ENCODE peak calls at places on chromosomes 2 and 18, in four cellular contexts. One of them, this sample, is unnamed.

GRCh38 chr2:11899264-11899818 is 152.9 kb downstream of the LPIN1 start:
- DNase-seq in K562: no peak
- DNase-seq in HL-60: no peak
- DNase-seq in GM12878: no peak
- DNase-seq in this sample: no peak

GRCh38 chr2:39688181-39688580 is 22.5 kb downstream of the TMEM178A start:
- DNase-seq in HL-60: no peak
- DNase-seq in K562: peak; percentile 25
- DNase-seq in GM12878: no peak
- DNase-seq in this sample: no peak

GRCh38 chr2:239496700-239497099 is 95.9 kb upstream of the HDAC4 start:
- DNase-seq in K562: peak; percentile 16
- DNase-seq in HL-60: no peak
- DNase-seq in GM12878: no peak
- DNase-seq in this sample: no peak

GRCh38 chr18:65091737-65092329 is 659.0 kb upstream of the CDH7 start:
- DNase-seq in K562: peak; percentile 0
- DNase-seq in HL-60: peak; percentile 27
- DNase-seq in GM12878: no peak
- DNase-seq in this sample: no peak

GRCh38 chr2:15700131-15700530 is 108.5 kb downstream of the DDX1 start:
- DNase-seq in HL-60: no peak
- DNase-seq in GM12878: no peak
- DNase-seq in K562: no peak
- DNase-seq in this sample: no peak

GRCh38 chr2:26942543-26943295 is 27.7 kb upstream of the MAPRE3 start:
- DNase-seq in HL-60: peak; percentile 62
- DNase-seq in GM12878: no peak
- DNase-seq in K562: peak; percentile 84
- DNase-seq in this sample: peak; percentile 74

GRCh38 chr2:584863-585823 is 92.1 kb downstream of the TMEM18 start:
- DNase-seq in K562: no peak
- DNase-seq in GM12878: no peak
- DNase-seq in HL-60: peak; percentile 18
- DNase-seq in this sample: peak; percentile 47

GRCh38 chr2:224449212-224450147 is 47.6 kb upstream of the FAM124B start:
- DNase-seq in K562: peak; percentile 14
- DNase-seq in HL-60: peak; percentile 11
- DNase-seq in GM12878: no peak
- DNase-seq in this sample: peak; percentile 13

GRCh38 chr18:79402977-79403722 is 7.4 kb downstream of the NFATC1 start:
- DNase-seq in K562: no peak
- DNase-seq in GM12878: no peak
- DNase-seq in HL-60: peak; percentile 68
- DNase-seq in this sample: no peak

GRCh38 chr2:20184067-20184938 is 40.6 kb downstream of the SDC1 start:
- DNase-seq in HL-60: peak; percentile 15
- DNase-seq in K562: no peak
- DNase-seq in GM12878: no peak
- DNase-seq in this sample: no peak
- TF ChIP-seq SPI1 in HL-60: no peak
- TF ChIP-seq SPI1 in K562: no peak
- TF ChIP-seq SPI1 in GM12878: no peak
- TF ChIP-seq SPI1 in this sample: no peak

GRCh38 chr2:22406625-22407024 is 978.4 kb upstream of the KLHL29 start:
- DNase-seq in K562: no peak
- DNase-seq in HL-60: no peak
- DNase-seq in GM12878: no peak
- DNase-seq in this sample: no peak

GRCh38 chr2:22397847-22398246 is 987.1 kb upstream of the KLHL29 start:
- DNase-seq in K562: no peak
- DNase-seq in HL-60: no peak
- DNase-seq in GM12878: no peak
- DNase-seq in this sample: no peak

GRCh38 chr2:22403748-22404147 is 981.2 kb upstream of the KLHL29 start:
- DNase-seq in HL-60: no peak
- DNase-seq in GM12878: no peak
- DNase-seq in K562: no peak
- DNase-seq in this sample: no peak
- TF ChIP-seq POLR2AphosphoS5 in HL-60: no peak
- TF ChIP-seq POLR2AphosphoS5 in GM12878: no peak
- TF ChIP-seq POLR2AphosphoS5 in K562: no peak
- TF ChIP-seq POLR2AphosphoS5 in this sample: no peak

DNA sequence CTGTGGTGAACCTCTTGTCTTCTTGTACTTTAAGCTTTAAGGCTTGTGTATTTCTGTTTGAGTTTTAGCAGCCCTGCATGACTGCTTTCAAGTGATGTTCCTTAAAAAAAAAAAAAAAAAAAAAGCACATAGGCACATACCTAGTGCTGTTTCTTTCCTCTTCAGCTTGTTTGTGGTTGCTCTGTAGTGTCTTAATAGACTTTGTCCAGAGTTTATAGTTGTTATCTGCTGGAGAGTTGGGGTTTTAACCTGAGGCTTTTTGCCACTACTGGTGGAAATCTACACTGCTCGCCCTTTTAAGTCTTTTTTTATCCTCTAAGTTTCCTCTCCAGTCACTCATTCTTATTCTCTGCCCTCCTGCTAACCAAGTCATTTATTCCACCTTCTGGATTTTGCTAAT is 34.5 kb downstream of the AGFG1 start:
- DNase-seq in K562: no peak
- DNase-seq in HL-60: no peak
- DNase-seq in GM12878: no peak
- DNase-seq in this sample: no peak
- TF ChIP-seq SPI1 in K562: no peak
- TF ChIP-seq SPI1 in HL-60: no peak
- TF ChIP-seq SPI1 in GM12878: no peak
- TF ChIP-seq SPI1 in this sample: no peak

DNA sequence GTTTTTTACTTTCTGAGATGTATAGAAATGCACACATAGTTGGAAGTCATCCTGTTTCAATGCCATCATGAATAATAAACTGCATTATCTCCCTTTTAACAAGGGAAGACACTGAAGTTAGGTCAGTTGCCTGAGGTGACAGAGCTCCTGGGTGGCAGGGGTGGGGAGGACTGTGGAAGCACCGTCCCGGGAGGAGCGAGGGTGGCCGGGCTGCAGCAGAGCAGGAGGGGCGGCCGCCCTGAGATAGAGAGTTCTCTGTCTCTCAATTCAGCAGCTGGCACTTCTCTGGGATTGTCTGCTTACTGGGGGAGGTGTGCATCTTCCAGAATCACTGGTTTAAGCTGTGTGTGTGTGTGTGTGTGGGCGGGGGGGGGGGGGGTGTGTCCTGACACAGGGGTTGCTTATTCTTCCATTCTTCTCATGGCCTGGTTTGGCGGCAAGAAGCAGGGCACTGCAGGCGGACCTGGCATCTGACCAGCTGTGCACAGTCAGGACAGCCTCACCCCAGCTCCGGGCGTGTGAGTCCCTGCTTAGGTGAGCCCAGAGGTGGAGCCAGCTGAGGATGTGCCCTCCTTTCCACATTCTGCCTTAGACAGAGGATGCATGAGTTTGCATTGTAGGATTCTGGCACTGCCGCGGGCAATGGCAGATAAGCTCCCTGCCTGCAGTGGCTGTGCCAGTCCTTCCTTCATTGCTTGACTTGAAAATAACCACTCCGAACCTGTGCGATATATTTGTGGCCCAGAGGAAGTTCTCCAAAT is 40.4 kb downstream of the VWA3B start:
- DNase-seq in GM12878: no peak
- DNase-seq in K562: no peak
- DNase-seq in HL-60: no peak
- DNase-seq in this sample: no peak
- TF ChIP-seq POLR2AphosphoS5 in GM12878: no peak
- TF ChIP-seq POLR2AphosphoS5 in K562: no peak
- TF ChIP-seq POLR2AphosphoS5 in HL-60: no peak
- TF ChIP-seq POLR2AphosphoS5 in this sample: no peak

DNA sequence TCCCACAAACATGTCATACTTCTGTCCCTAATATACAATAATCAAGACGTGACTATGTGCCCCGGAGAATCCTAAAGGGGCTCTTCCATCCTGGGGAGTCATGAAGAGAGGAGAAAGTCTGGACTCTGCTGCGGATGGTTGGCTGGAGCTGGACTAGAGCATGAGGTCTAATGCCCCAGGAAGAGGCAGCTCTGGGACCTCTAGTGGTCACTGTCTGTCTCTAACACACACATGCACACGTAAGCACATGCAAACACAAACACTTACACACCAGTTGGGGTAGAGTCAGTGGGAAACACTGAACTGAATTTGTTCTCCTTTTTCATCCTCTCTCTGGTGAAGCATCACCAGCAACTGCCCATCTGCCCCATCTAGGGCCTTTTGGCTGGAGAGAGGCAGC is 271.6 kb downstream of the TDRD15 start:
- DNase-seq in HL-60: no peak
- DNase-seq in GM12878: no peak
- DNase-seq in K562: peak; percentile 8
- DNase-seq in this sample: no peak
- TF ChIP-seq SPI1 in HL-60: no peak
- TF ChIP-seq SPI1 in GM12878: no peak
- TF ChIP-seq SPI1 in K562: no peak
- TF ChIP-seq SPI1 in this sample: no peak

DNA sequence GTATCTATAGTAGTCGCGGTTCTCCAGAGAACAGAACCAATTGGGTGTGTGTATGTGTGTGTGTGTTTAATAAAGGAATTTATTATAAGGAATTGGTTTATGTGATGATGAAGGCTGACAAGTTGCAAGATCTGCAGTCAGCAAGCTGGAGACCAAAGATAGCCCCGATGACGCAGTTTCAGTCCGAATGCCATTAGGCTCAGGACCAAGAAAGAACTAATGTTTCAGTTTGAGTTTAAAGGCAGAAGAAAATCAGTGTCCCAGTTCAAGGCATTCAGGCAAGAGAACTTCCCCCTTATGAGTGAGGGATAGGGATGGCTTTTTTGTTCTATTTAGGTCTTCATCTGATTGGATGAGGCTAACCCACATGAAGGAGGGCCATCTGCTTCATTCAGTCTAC is 221.6 kb downstream of the HNMT start:
- DNase-seq in HL-60: no peak
- DNase-seq in K562: no peak
- DNase-seq in GM12878: no peak
- DNase-seq in this sample: no peak
- TF ChIP-seq POLR2AphosphoS5 in HL-60: no peak
- TF ChIP-seq POLR2AphosphoS5 in K562: no peak
- TF ChIP-seq POLR2AphosphoS5 in GM12878: no peak
- TF ChIP-seq POLR2AphosphoS5 in this sample: no peak

GRCh38 chr18:23935804-23936203 is 78.8 kb upstream of the TTC39C start:
- DNase-seq in K562: no peak
- DNase-seq in HL-60: no peak
- DNase-seq in GM12878: no peak
- DNase-seq in this sample: no peak

GRCh38 chr18:23934863-23935262 is 79.7 kb upstream of the TTC39C start:
- DNase-seq in HL-60: no peak
- DNase-seq in K562: no peak
- DNase-seq in GM12878: no peak
- DNase-seq in this sample: no peak

GRCh38 chr18:23932385-23933067 is 82.0 kb upstream of the TTC39C start:
- DNase-seq in HL-60: no peak
- DNase-seq in GM12878: no peak
- DNase-seq in K562: no peak
- DNase-seq in this sample: no peak

GRCh38 chr18:23934252-23934651 is 80.3 kb upstream of the TTC39C start:
- DNase-seq in K562: no peak
- DNase-seq in HL-60: no peak
- DNase-seq in GM12878: no peak
- DNase-seq in this sample: no peak

DNA sequence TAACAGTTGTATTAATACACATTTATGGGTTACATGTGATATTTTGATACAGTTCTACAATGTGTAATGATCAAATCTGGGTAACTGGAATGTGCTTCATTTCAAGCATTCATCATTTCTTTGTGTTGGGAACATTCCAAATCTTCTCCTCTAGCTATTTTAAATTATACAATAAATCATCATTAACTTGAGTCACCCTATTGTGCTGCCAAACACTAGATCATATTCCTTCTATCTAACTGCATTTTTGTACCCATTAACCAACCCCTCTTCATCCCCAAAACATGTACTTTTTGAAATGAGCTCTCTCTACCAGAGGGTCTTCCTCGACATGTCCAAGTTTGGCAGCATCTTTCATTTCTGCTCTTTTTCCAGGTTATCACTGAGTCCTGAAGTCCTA is 81.1 kb upstream of the TTC39C start:
- DNase-seq in GM12878: no peak
- DNase-seq in K562: no peak
- DNase-seq in HL-60: no peak
- DNase-seq in this sample: no peak
- TF ChIP-seq SPI1 in GM12878: no peak
- TF ChIP-seq SPI1 in K562: no peak
- TF ChIP-seq SPI1 in HL-60: no peak
- TF ChIP-seq SPI1 in this sample: no peak

DNA sequence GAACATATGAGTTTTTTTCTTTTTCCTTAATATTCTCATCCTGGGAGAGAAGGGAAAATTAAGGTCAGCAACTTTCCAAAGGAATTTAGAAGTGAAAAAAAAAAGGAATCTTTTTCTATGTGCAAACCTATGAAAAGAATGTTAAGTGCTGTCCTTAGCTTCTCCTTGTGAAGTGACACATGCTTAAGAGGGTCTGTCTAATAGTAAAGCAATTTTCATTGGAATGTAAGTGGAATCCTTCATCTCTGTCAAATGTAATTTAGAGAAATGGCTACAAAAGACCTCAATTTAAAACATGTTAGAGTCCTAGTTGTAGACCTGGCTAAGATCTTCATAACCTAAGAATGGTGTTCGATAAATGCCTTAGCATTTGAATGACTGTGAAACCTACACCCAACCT is 117.4 kb upstream of the EPB41L3 start:
- DNase-seq in GM12878: no peak
- DNase-seq in K562: no peak
- DNase-seq in HL-60: no peak
- DNase-seq in this sample: no peak
- TF ChIP-seq POLR2AphosphoS5 in GM12878: no peak
- TF ChIP-seq POLR2AphosphoS5 in K562: no peak
- TF ChIP-seq POLR2AphosphoS5 in HL-60: no peak
- TF ChIP-seq POLR2AphosphoS5 in this sample: no peak

DNA sequence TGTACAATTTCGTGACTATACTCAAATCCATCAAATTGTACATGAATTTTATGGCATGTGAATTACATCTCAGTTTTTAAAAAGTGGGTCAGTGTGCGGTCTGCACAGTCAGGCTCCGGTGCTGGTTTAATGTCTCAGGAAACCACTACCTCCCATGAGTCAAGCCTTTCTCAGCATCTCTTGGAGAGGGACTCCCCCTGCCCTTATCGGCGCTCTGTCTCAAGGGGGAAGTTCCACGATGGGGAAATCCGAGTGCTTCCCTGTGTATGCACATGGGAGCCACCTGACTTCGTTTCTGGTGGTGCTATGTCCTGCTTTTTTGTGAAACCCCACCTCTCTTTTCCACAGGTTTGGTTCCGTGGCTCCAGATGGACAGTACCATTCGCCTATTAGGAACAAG is 72.5 kb downstream of the ACOXL start:
- DNase-seq in K562: no peak
- DNase-seq in GM12878: peak; percentile 66
- DNase-seq in HL-60: peak; percentile 62
- DNase-seq in this sample: no peak
- TF ChIP-seq SPI1 in K562: no peak
- TF ChIP-seq SPI1 in GM12878: peak; percentile 22
- TF ChIP-seq SPI1 in HL-60: no peak
- TF ChIP-seq SPI1 in this sample: no peak

This sample was measured in GM12891.